ENCODE peak calls at places on chromosome 9, in eight cellular contexts. I is left ventricle myocardium inferior, E is progenitor cell of endocrine pancreas, G is SK-N-MC, C is H7, S is T follicular helper cell, X is left colon, W is NCI-H1930. N is an unnamed sample.

GRCh38 chr9:87214991-87215390 is 267.7 kb upstream of the GAS1 start:
- DNase-seq in I (no peak), E (no peak), G (no peak), C (no peak), S (no peak), X (no peak), W (no peak), N (no peak)

GRCh38 chr9:113798062-113799030 is 77.8 kb upstream of the ZNF618 start:
- DNase-seq in I (no peak), E (no peak), G (no peak), C (no peak), S (no peak), X (no peak), W (no peak), N (no peak)

GRCh38 chr9:136438909-136439549 is 616 bp downstream of the INPP5E start:
- DNase-seq in I (no peak), E (peak), G (no peak), C (peak), S (peak), X (peak), W (no peak), N (peak)

GRCh38 chr9:98130576-98131228 is 11.7 kb upstream of the TRIM14 start:
- DNase-seq in I (no peak), E (no peak), G (no peak), C (no peak), S (no peak), X (no peak), W (no peak), N (no peak)

GRCh38 chr9:133114451-133114885 is 6.6 kb downstream of the RALGDS start:
- DNase-seq in I (peak), E (no peak), G (no peak), C (peak), S (no peak), X (no peak), W (no peak), N (no peak)

GRCh38 chr9:128733256-128733655 is 9.3 kb upstream of the ZDHHC12 start:
- DNase-seq in I (peak), E (peak), G (peak), C (peak), S (no peak), X (peak), W (peak), N (peak)

GRCh38 chr9:132622144-132622543 is 39.7 kb downstream of the BARHL1 start:
- DNase-seq in I (no peak), E (no peak), G (no peak), C (no peak), S (no peak), X (peak), W (no peak), N (no peak)

GRCh38 chr9:115104908-115105307 is 13.0 kb downstream of the TNC start:
- DNase-seq in I (no peak), E (no peak), G (peak), C (no peak), S (no peak), X (no peak), W (no peak), N (no peak)

GRCh38 chr9:5364294-5364990 is 24.8 kb upstream of the RLN1 start:
- DNase-seq in I (no peak), E (no peak), G (no peak), C (no peak), S (no peak), X (no peak), W (no peak), N (no peak)

GRCh38 chr9:117720555-117720954 is 16.4 kb downstream of the TLR4 start:
- DNase-seq in I (peak), E (no peak), G (no peak), C (no peak), S (no peak), X (peak), W (no peak), N (no peak)

GRCh38 chr9:72602629-72603028 is 81.2 kb downstream of the TMC1 start:
- DNase-seq in I (no peak), E (no peak), G (no peak), C (no peak), S (no peak), X (no peak), W (no peak), N (no peak)

GRCh38 chr9:33103381-33104110 is 27.1 kb upstream of the SMU1 start:
- DNase-seq in I (no peak), E (no peak), G (no peak), C (no peak), S (no peak), X (no peak), W (no peak), N (peak)

GRCh38 chr9:92988215-92988731 is 41.0 kb downstream of the FGD3 start:
- DNase-seq in I (no peak), E (no peak), G (no peak), C (no peak), S (no peak), X (no peak), W (no peak), N (peak)

GRCh38 chr9:95718263-95718662 is 157.2 kb upstream of the ERCC6L2 start:
- DNase-seq in I (no peak), E (no peak), G (no peak), C (no peak), S (no peak), X (no peak), W (no peak), N (no peak)

GRCh38 chr9:136665111-136665703 is 2.5 kb downstream of the EGFL7 start:
- DNase-seq in I (no peak), E (peak), G (no peak), C (peak), S (no peak), X (no peak), W (no peak), N (no peak)

GRCh38 chr9:135028956-135029355 is 58.5 kb upstream of the OLFM1 start:
- DNase-seq in I (no peak), E (no peak), G (no peak), C (no peak), S (no peak), X (no peak), W (no peak), N (no peak)

GRCh38 chr9:129166962-129167557 is 11.0 kb downstream of the IER5L start:
- DNase-seq in I (peak), E (peak), G (no peak), C (peak), S (no peak), X (peak), W (no peak), N (no peak)

N was measured in NCI-H146.